ENCODE peak calls at places on chromosomes 12 and 14, in four cellular contexts. One of them, this sample, is unnamed.

GRCh38 chr12:103665971-103666370 is 78.9 kb downstream of the STAB2 start:
- DNase-seq in NCI-H460: no peak
- DNase-seq in GM10248: no peak
- DNase-seq in amygdala: no peak
- DNase-seq in this sample: no peak

GRCh38 chr12:42031847-42032564 is 112.7 kb downstream of the GXYLT1 start:
- DNase-seq in amygdala: no peak
- DNase-seq in NCI-H460: no peak
- DNase-seq in GM10248: no peak
- DNase-seq in this sample: no peak

GRCh38 chr12:89474615-89475014 is 50.0 kb downstream of the GALNT4 start:
- DNase-seq in NCI-H460: no peak
- DNase-seq in GM10248: no peak
- DNase-seq in amygdala: no peak
- DNase-seq in this sample: no peak

GRCh38 chr12:1594045-1594294 is 411 bp downstream of the FBXL14 start:
- DNase-seq in NCI-H460: peak
- DNase-seq in amygdala: peak
- DNase-seq in GM10248: peak
- DNase-seq in this sample: no peak

GRCh38 chr14:22726012-22726411 is 40.5 kb upstream of the OXA1L start:
- DNase-seq in amygdala: no peak
- DNase-seq in NCI-H460: no peak
- DNase-seq in GM10248: no peak
- DNase-seq in this sample: no peak

GRCh38 chr12:94103986-94104385 is 44.4 kb upstream of the PLXNC1 start:
- DNase-seq in amygdala: no peak
- DNase-seq in GM10248: no peak
- DNase-seq in NCI-H460: no peak
- DNase-seq in this sample: no peak

GRCh38 chr12:76030378-76031080 is 1.0 kb downstream of the PHLDA1 start:
- DNase-seq in GM10248: peak
- DNase-seq in NCI-H460: no peak
- DNase-seq in amygdala: no peak
- DNase-seq in this sample: peak

GRCh38 chr14:50040905-50041465 is 75.4 kb downstream of the VCPKMT start:
- DNase-seq in GM10248: no peak
- DNase-seq in amygdala: no peak
- DNase-seq in NCI-H460: no peak
- DNase-seq in this sample: no peak

GRCh38 chr12:30807695-30808034 is 52.9 kb upstream of the CAPRIN2 start:
- DNase-seq in GM10248: no peak
- DNase-seq in NCI-H460: no peak
- DNase-seq in amygdala: no peak
- DNase-seq in this sample: no peak

This sample was measured in T47D.